ENCODE peak calls at places on chromosomes 6 and 20, in four cellular contexts. U is Peyer's patch; G is CD4-positive, alpha-beta memory T cell; I is lower lobe of right lung. P is an unnamed sample.
A peak's percentile ranks its signal among the peaks of the same experiment; 100 is the strongest.

GRCh38 chr6:69265090-69265489 is 531.7 kb downstream of the LMBRD1 start:
- DNase-seq in U (no peak), G (no peak), I (no peak), P (no peak)

GRCh38 chr6:50851269-50851847 is 32.7 kb downstream of the TFAP2B start:
- DNase-seq in U (no peak), G (no peak), I (no peak), P (no peak)

GRCh38 chr6:151209071-151209831 is 30.5 kb upstream of the AKAP12 start:
- DNase-seq in U (no peak), G (no peak), I (no peak), P (no peak)

GRCh38 chr6:24660100-24660499 is 6.6 kb downstream of the TDP2 start:
- DNase-seq in U (no peak), G (no peak), I (no peak), P (no peak)

GRCh38 chr6:167210375-167211295 is 52.9 kb upstream of the GPR31 start:
- DNase-seq in U (no peak), G (no peak), I (no peak), P (peak; percentile 70)

GRCh38 chr6:149545754-149546471 is at the start of gene PPIL4:
- DNase-seq in U (peak; percentile 98), G (peak; percentile 94), I (peak; percentile 99), P (peak; percentile 97)

GRCh38 chr6:142478117-142478516 is 176.3 kb downstream of the ADGRG6 start:
- DNase-seq in U (no peak), G (no peak), I (peak; percentile 45), P (peak; percentile 67)

GRCh38 chr6:114520976-114521375 is 178.2 kb upstream of the HS3ST5 start:
- DNase-seq in U (no peak), G (no peak), I (no peak), P (no peak)

GRCh38 chr6:122007366-122007765 is 392.1 kb upstream of the HSF2 start:
- DNase-seq in U (no peak), G (no peak), I (no peak), P (peak; percentile 70)

GRCh38 chr20:32622585-32623468 is 37.7 kb upstream of the NOL4L start:
- DNase-seq in U (no peak), G (no peak), I (no peak), P (no peak)

GRCh38 chr6:22614541-22614940 is 45.2 kb downstream of the HDGFL1 start:
- DNase-seq in U (no peak), G (no peak), I (no peak), P (no peak)

GRCh38 chr6:53529324-53530036 is 15.4 kb downstream of the GCLC start:
- DNase-seq in U (no peak), G (no peak), I (no peak), P (peak; percentile 77)

GRCh38 chr6:4188801-4189200 is 53.4 kb upstream of the ECI2 start:
- DNase-seq in U (no peak), G (no peak), I (no peak), P (no peak)

GRCh38 chr20:24675651-24676352 is 206.4 kb downstream of the SYNDIG1 start:
- DNase-seq in U (no peak), G (no peak), I (no peak), P (no peak)

GRCh38 chr20:20021835-20022234 is 4.7 kb downstream of the NAA20 start:
- DNase-seq in U (no peak), G (no peak), I (no peak), P (no peak)

GRCh38 chr20:20019123-20019522 is 2.0 kb downstream of the NAA20 start:
- DNase-seq in U (no peak), G (no peak), I (no peak), P (no peak)

GRCh38 chr20:20024942-20025341 is 7.8 kb downstream of the NAA20 start:
- DNase-seq in U (no peak), G (no peak), I (no peak), P (no peak)

GRCh38 chr20:20023395-20023794 is 6.2 kb downstream of the NAA20 start:
- DNase-seq in U (no peak), G (no peak), I (no peak), P (no peak)

GRCh38 chr20:20022498-20022897 is 5.3 kb downstream of the NAA20 start:
- DNase-seq in U (no peak), G (no peak), I (no peak), P (no peak)
- H3K27ac ChIP-seq in U (no peak overlapping the region), G (no peak overlapping the region), I (no peak overlapping the region), P (no peak overlapping the region)

GRCh38 chr6:138957903-138958302 is 30.1 kb downstream of the REPS1 start:
- DNase-seq in U (no peak), G (no peak), I (no peak), P (no peak)

GRCh38 chr6:138956244-138956924 is 31.7 kb downstream of the REPS1 start:
- DNase-seq in U (no peak), G (no peak), I (no peak), P (no peak)

GRCh38 chr6:138957484-138957883 is 30.6 kb downstream of the REPS1 start:
- DNase-seq in U (no peak), G (no peak), I (no peak), P (no peak)

GRCh38 chr6:138958595-138958994 is 29.5 kb downstream of the REPS1 start:
- DNase-seq in U (no peak), G (no peak), I (no peak), P (no peak)

DNA sequence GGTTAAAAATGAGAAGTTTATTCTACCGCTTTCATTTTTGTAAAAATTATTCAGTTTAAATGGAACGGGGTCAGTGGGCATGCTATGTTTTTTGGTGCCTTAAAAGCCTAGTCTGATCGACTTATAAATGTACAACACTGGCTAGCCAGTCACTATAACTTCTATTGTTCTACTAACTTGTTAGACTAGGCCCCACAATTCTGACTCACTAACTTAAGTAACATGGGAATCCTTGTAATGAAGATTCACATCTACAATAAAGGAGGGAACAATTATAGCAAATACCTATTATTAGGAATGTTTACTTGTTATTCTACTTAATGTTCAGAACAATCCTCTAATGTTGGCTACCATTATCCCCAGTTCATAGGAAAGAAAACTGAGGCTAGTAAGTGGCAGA is 28.5 kb downstream of the REPS1 start:
- DNase-seq in U (no peak), G (no peak), I (no peak), P (no peak)
- H3K4me1 ChIP-seq in U (no peaks in the 10 kb centered on the region), G (peaks cover 38% of the 10 kb centered on the region), I (peaks cover 34% of the 10 kb centered on the region), P (no peaks in the 10 kb centered on the region)

DNA sequence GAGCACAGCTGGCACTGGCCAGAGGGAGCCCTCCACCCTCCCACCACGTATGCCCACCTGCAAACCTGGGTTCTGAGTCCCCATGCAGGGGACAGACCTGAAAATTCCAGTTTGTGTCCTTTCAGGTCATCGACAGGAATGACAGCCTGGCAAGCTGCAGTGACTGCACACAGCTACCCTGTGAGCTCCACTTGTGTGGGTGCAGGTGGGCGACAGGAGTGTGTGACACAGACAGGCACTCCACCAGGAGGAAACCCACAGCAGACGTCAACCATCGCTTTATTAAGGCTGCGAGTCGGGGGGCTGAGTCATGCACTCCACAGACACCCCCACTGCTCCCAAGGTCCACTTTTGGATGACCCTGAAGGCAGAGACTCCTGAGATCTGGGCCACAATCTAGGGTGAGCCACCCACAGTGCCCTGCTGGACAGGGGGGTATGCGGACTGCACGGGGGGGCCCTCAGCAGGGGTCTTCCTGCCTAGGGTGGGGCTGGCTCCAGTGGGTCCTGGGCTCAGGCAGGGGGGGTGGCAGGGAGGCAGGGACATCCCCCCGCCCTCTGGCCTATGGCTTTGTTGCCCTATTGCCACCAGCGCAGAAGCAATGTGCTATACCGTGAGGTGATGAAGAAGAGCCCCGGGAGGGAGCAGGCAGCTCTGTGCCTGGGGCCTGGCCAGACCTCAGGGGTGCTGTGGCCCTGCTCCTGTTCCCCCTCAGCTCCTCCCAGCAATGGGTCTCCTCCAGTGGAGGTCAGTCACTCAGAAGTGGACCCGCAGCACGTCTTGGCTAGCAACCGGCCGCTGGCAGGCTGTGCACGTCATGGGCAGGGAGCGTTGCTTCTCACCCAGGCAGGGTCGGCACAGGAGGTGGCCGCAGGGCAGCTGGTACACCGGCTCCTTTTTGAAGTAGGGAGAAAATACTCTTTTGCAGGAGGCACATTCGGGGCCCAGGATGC is 25.1 kb upstream of the AVP start:
- DNase-seq in U (no peak), G (no peak), I (no peak), P (no peak)
- H3K27ac ChIP-seq in U (no peak overlapping the region), G (no peak overlapping the region), I (no peak overlapping the region), P (no peak overlapping the region)

GRCh38 chr20:59015411-59015810 is 3.8 kb upstream of the TUBB1 start:
- DNase-seq in U (no peak), G (no peak), I (no peak), P (no peak)

GRCh38 chr20:59017493-59018231 is 1.6 kb upstream of the TUBB1 start:
- DNase-seq in U (peak; percentile 31), G (no peak), I (no peak), P (peak; percentile 36)

GRCh38 chr20:59014680-59015389 is 4.4 kb upstream of the TUBB1 start:
- DNase-seq in U (no peak), G (no peak), I (no peak), P (no peak)

GRCh38 chr20:59016795-59017492 is 2.3 kb upstream of the TUBB1 start:
- DNase-seq in U (peak; percentile 61), G (no peak), I (no peak), P (no peak)

DNA sequence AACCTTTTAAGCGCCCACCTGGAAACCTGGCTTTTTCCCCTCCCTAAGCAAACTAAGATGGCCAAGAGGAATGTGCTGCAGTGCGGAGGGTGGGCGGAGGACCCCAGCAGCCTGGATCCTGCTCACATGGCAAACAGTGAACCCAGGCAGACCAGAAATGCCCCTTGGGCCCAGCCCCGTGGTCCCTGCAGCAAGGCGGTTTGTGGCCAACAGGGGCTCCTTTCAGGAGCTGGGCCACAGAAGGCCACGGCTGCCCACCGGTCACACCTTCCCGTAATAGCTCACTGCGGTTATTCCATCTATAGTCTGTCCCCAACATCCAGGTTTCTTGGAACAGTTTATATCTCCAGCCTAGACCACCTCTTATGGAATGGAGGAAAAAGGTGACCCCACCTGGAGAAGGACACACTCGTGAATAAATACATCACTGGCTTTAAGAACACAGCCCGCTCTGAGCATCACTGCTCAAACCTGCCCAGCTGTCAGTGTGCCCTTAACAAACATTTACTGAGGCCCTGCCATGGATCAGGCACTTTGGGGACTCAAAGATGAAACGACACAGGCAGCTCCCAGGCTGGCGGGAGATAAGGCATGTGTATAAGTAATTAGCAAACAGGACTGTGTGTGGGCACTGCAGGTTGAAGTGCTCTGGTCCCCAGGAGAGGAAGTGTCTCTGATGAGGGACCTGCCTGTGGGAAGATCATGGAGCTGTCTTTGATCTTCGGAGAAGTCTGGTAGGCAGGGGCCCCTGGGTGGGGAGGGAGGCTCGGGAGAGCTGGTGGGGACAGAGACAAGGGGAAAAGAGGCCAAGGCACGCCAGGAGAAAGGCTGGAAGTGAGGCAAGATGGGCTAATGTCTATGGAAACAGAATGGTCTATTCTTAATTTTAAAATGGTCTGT is 3.2 kb upstream of the TUBB1 start:
- DNase-seq in U (peak; percentile 39), G (no peak), I (no peak), P (no peak)
- H3K4me1 ChIP-seq in U (no peaks in the 10 kb centered on the region), G (peaks cover 31% of the 10 kb centered on the region), I (peaks cover 13% of the 10 kb centered on the region), P (no peaks in the 10 kb centered on the region)

DNA sequence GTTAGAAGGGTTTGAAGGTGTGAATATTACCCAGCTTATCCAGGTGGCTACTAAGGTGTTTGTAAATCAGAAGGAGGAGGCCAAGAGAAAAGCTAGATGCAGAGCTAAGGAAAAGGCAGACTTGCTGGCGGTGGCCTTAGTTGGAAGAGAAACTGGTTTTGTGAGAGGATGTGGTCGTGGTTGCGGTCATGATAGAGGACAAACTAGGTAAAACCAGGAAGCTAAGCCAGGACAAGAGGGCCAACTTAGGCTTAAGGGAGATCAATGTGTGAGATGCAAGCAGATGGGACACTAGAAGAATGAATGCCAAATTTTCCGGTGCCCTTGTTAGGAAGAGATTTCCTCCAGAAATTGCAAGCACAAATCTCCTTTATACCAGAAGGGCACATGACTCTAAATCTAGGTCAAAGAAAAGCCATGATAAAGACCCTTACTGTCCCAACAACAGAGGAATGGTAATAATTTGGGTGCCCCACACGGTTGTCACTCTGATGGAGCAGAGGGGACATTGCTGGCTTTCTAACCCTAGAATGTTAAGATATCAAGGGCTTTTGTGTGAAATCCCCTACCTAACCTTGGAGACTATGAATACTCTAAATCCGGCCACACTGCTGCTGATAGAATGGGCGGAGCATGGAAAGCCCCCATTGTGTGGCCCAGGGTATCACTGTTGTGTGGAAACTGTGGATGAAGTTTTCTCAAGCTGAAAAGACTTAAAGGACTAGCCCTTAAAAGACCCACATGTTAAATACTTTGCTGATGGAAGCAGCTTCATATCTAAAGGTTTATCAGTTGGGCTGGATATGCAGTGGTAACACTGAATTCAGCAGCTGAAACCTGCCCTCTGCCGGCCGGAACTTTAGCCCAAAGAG is 7.8 kb downstream of the IL22RA2 start:
- DNase-seq in U (peak; percentile 87), G (peak; percentile 73), I (no peak), P (no peak)
- H3K27ac ChIP-seq in U (no peak overlapping the region), G (no peak overlapping the region), I (no peak overlapping the region), P (no peak overlapping the region)

P was measured in endodermal cell.